ENCODE peak calls at places on chromosomes 1 and 21, in four cellular contexts. V is K562, D is GM12878, M is HepG2. A is an unnamed sample.
A peak's percentile ranks its signal among the peaks of the same experiment; 100 is the strongest.

GRCh38 chr1:183932412-183932811 is 105.1 kb downstream of the COLGALT2 start:
- DNase-seq in D (no peak), M (no peak), V (no peak), A (no peak)

GRCh38 chr1:98662354-98662665 is 789 bp downstream of the SNX7 start:
- DNase-seq in D (no peak), V (no peak), M (no peak), A (no peak)

GRCh38 chr1:63255153-63255552 is 67.2 kb upstream of the FOXD3 start:
- DNase-seq in M (no peak), V (no peak), D (no peak), A (no peak)

GRCh38 chr1:8633741-8634493 is 183.5 kb downstream of the RERE start:
- DNase-seq in M (no peak), D (no peak), V (no peak), A (no peak)

GRCh38 chr1:88800382-88801051 is 90.8 kb downstream of the GTF2B start:
- DNase-seq in V (peak; percentile 57), D (no peak), M (peak; percentile 33), A (no peak)

GRCh38 chr1:71083271-71083670 is 2.4 kb upstream of the ZRANB2 start:
- DNase-seq in M (no peak), D (no peak), V (no peak), A (no peak)

GRCh38 chr1:18869847-18870246 is 10.4 kb upstream of the TAS1R2 start:
- DNase-seq in D (no peak), M (no peak), V (no peak), A (no peak)

GRCh38 chr1:30466026-30466425 is 257.4 kb downstream of the MATN1 start:
- DNase-seq in D (no peak), M (no peak), V (no peak), A (no peak)

GRCh38 chr1:186792870-186793581 is 35.7 kb upstream of the PLA2G4A start:
- DNase-seq in V (no peak), M (no peak), D (no peak), A (no peak)

GRCh38 chr1:239315623-239316217 is 70.6 kb upstream of the CHRM3 start:
- DNase-seq in M (no peak), V (no peak), D (no peak), A (no peak)

GRCh38 chr1:199132006-199132405 is 493.2 kb downstream of the PTPRC start:
- DNase-seq in V (no peak), D (no peak), M (no peak), A (no peak)

GRCh38 chr1:112904071-112904830 is 51.7 kb downstream of the SLC16A1 start:
- DNase-seq in M (no peak), D (no peak), V (peak; percentile 93), A (no peak)

GRCh38 chr1:8040586-8040985 is 14.5 kb upstream of the ERRFI1 start:
- DNase-seq in D (no peak), V (peak; percentile 33), M (peak; percentile 96), A (no peak)

GRCh38 chr1:113928129-113928949 is 785 bp upstream of the HIPK1 start:
- DNase-seq in V (peak; percentile 42), D (peak; percentile 26), M (peak; percentile 28), A (no peak)

GRCh38 chr1:206719169-206719839 is 34.6 kb downstream of the MAPKAPK2 start:
- DNase-seq in M (no peak), D (no peak), V (no peak), A (no peak)

GRCh38 chr1:26378088-26378878 is 5.7 kb upstream of the ZNF683 start:
- DNase-seq in D (peak; percentile 73), M (no peak), V (peak; percentile 99), A (peak; percentile 74)

GRCh38 chr1:47782414-47783165 is 214.6 kb downstream of the TRABD2B start:
- DNase-seq in V (no peak), D (no peak), M (no peak), A (no peak)

GRCh38 chr21:39552856-39553255 is 59.9 kb upstream of the B3GALT5 start:
- DNase-seq in V (no peak), D (no peak), M (no peak), A (no peak)

GRCh38 chr1:217048104-217048707 is 325.0 kb upstream of the ESRRG start:
- DNase-seq in M (no peak), V (peak; percentile 4), D (no peak), A (no peak)

GRCh38 chr1:63893976-63894375 is 120.2 kb downstream of the ROR1 start:
- DNase-seq in D (no peak), V (no peak), M (no peak), A (no peak)

GRCh38 chr1:19450811-19451564 is 34.4 kb downstream of the CAPZB start:
- DNase-seq in V (no peak), M (no peak), D (no peak), A (no peak)

GRCh38 chr1:168719306-168720111 is 9.5 kb downstream of the DPT start:
- DNase-seq in V (no peak), M (peak; percentile 15), D (peak; percentile 45), A (peak; percentile 6)

GRCh38 chr21:38470762-38471161 is 27.5 kb downstream of the ERG start:
- DNase-seq in D (no peak), M (no peak), V (no peak), A (no peak)

GRCh38 chr1:111742938-111743549 is 3.8 kb upstream of the INKA2 start:
- DNase-seq in M (no peak), V (no peak), D (no peak), A (no peak)
- TF ChIP-seq GABPA in M (no peak), V (no peak), D (no peak), A (no peak)

GRCh38 chr1:61157420-61157987 is 75.1 kb downstream of the NFIA start:
- DNase-seq in D (no peak), V (no peak), M (peak; percentile 85), A (peak; percentile 43)
- TF ChIP-seq REST in D (no peak), V (no peak), M (no peak), A (no peak)

GRCh38 chr1:202584707-202585590 is 125.3 kb downstream of the SYT2 start:
- DNase-seq in M (no peak), D (no peak), V (peak; percentile 50), A (no peak)

GRCh38 chr1:202588644-202589189 is 121.5 kb downstream of the SYT2 start:
- DNase-seq in D (no peak), V (no peak), M (peak; percentile 8), A (no peak)

GRCh38 chr1:202585591-202585934 is 124.7 kb downstream of the SYT2 start:
- DNase-seq in V (no peak), M (no peak), D (no peak), A (no peak)

GRCh38 chr1:202587859-202588480 is 122.3 kb downstream of the SYT2 start:
- DNase-seq in M (no peak), V (no peak), D (no peak), A (no peak)

GRCh38 chr1:202586018-202586821 is 124.0 kb downstream of the SYT2 start:
- DNase-seq in V (peak; percentile 34), M (peak; percentile 50), D (peak; percentile 40), A (peak; percentile 73)
- TF ChIP-seq GABPA in V (no peak), M (no peak), D (no peak), A (no peak)

GRCh38 chr1:33140153-33141149 is 41.4 kb downstream of the TRIM62 start:
- DNase-seq in D (no peak), V (no peak), M (peak; percentile 32), A (no peak)
- TF ChIP-seq REST in D (peak; percentile 60), V (peak; percentile 56), M (peak; percentile 35), A (peak; percentile 77)

GRCh38 chr1:74057719-74058118 is 140.3 kb downstream of the LRRIQ3 start:
- DNase-seq in V (no peak), M (no peak), D (no peak), A (no peak)

GRCh38 chr1:74053407-74053806 is 144.6 kb downstream of the LRRIQ3 start:
- DNase-seq in V (no peak), M (no peak), D (no peak), A (no peak)
- TF ChIP-seq GABPA in V (no peak), M (no peak), D (no peak), A (no peak)

GRCh38 chr1:86705633-86705985 is 1.2 kb downstream of the SH3GLB1 start:
- DNase-seq in V (no peak), D (no peak), M (no peak), A (no peak)
- TF ChIP-seq REST in V (no peak), D (no peak), M (no peak), A (no peak)

DNA sequence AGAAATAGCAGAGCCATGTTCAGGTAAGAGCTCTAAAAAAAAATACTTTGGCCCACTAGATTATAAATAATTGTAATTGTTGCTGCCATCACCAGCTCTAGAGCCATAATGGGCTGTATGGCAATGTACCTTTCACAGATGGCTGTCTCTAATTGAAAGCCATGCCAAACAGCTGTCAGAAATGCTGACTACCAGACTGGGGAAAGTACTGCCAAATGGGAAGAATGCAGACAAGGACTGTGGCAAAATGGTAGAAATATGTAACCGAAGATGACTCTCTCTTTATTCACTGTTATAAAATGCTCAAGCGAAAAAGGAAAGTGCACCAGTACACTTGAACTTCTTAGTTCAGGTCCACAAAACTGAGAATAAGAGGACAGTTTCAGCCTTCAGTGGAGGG is 46.3 kb upstream of the LPGAT1 start:
- DNase-seq in D (no peak), M (no peak), V (no peak), A (no peak)
- TF ChIP-seq GABPA in D (no peak), M (no peak), V (no peak), A (no peak)

DNA sequence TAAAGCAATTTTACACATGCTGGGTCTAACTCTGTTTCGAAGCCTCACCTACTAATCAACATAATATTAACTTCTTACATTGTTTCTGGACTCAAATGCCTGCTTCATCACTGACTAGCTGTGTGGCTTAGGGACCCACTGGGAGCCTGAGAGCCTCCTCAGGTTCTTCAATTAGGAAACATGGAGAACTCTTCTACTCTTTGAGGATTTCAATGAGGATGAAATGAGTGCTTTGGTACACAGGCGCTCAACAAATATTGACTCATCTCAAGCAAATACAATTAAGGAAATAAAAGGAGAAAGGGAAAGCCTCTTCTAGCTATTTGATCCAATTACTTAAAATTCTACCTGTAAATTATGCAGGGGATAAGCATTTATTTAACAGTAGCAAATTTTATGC is 84.4 kb upstream of the JAK1 start:
- DNase-seq in M (no peak), D (no peak), V (no peak), A (no peak)
- TF ChIP-seq REST in M (no peak), D (no peak), V (no peak), A (no peak)